ENCODE peak calls at places on chromosomes 6 and 20, in eight cellular contexts. N, B, H, A, Q, Y, P and K are unnamed samples.
A peak's percentile ranks its signal among the peaks of the same experiment; 100 is the strongest.

GRCh38 chr6:127177030-127177928 is 58.8 kb downstream of the RSPO3 start:
- DNase-seq in N (no peak), B (no peak), H (peak; percentile 52), A (no peak), Q (no peak), Y (no peak), P (no peak), K (no peak)

GRCh38 chr6:1636971-1637871 is 27.5 kb downstream of the FOXC1 start:
- DNase-seq in N (peak; percentile 62), B (no peak), H (no peak), A (no peak), Q (no peak), Y (peak; percentile 43), P (peak; percentile 81), K (no peak)

GRCh38 chr6:82419088-82419720 is 55.6 kb downstream of the TPBG start:
- DNase-seq in N (no peak), B (no peak), H (no peak), A (no peak), Q (no peak), Y (no peak), P (no peak), K (no peak)

GRCh38 chr6:39189915-39190544 is 39.2 kb downstream of the KCNK5 start:
- DNase-seq in N (peak; percentile 76), B (peak; percentile 80), H (peak; percentile 64), A (peak; percentile 20), Q (no peak), Y (no peak), P (no peak), K (no peak)

GRCh38 chr6:20814494-20814893 is 280.2 kb downstream of the CDKAL1 start:
- DNase-seq in N (no peak), B (no peak), H (no peak), A (no peak), Q (no peak), Y (no peak), P (no peak), K (no peak)

GRCh38 chr20:1377984-1378742 is 14.7 kb downstream of the FKBP1A start:
- DNase-seq in N (no peak), B (no peak), H (no peak), A (no peak), Q (no peak), Y (no peak), P (no peak), K (no peak)

GRCh38 chr6:84258866-84259265 is 31.4 kb upstream of the CEP162 start:
- DNase-seq in N (no peak), B (no peak), H (no peak), A (no peak), Q (no peak), Y (no peak), P (no peak), K (no peak)

GRCh38 chr20:1664911-1665310 is 7.3 kb upstream of the SIRPG start:
- DNase-seq in N (no peak), B (no peak), H (no peak), A (peak; percentile 72), Q (peak; percentile 43), Y (no peak), P (no peak), K (peak; percentile 46)

GRCh38 chr6:151805286-151805840 is 2.1 kb upstream of the ESR1 start:
- DNase-seq in N (no peak), B (no peak), H (peak; percentile 49), A (no peak), Q (no peak), Y (no peak), P (peak; percentile 60), K (no peak)

GRCh38 chr6:87378947-87379346 is 28.8 kb upstream of the CFAP206 start:
- DNase-seq in N (no peak), B (no peak), H (no peak), A (no peak), Q (no peak), Y (no peak), P (no peak), K (no peak)

GRCh38 chr6:154356118-154356517 is 485 bp downstream of the IPCEF1 start:
- DNase-seq in N (no peak), B (no peak), H (no peak), A (no peak), Q (no peak), Y (no peak), P (no peak), K (no peak)

GRCh38 chr6:25215881-25216280 is 63.3 kb upstream of the CARMIL1 start:
- DNase-seq in N (no peak), B (no peak), H (no peak), A (no peak), Q (no peak), Y (no peak), P (no peak), K (no peak)

GRCh38 chr20:24969203-24970029 is 20.3 kb downstream of the CST7 start:
- DNase-seq in N (no peak), B (no peak), H (no peak), A (no peak), Q (no peak), Y (no peak), P (no peak), K (no peak)

GRCh38 chr6:37381579-37381978 is 27.8 kb downstream of the RNF8 start:
- DNase-seq in N (peak; percentile 87), B (peak; percentile 70), H (peak; percentile 46), A (peak; percentile 6), Q (peak; percentile 13), Y (peak; percentile 79), P (no peak), K (no peak)